ENCODE peak calls at places on chromosomes 4 and X, in five cellular contexts. A is GM12891, B is adrenal gland, F is uterus, Z is HCT116. D is an unnamed sample.
A peak's percentile ranks its signal among the peaks of the same experiment; 100 is the strongest.

GRCh38 chr4:2943364-2944090 is 19.7 kb downstream of the NOP14 start:
- DNase-seq in A (no peak), B (no peak), F (no peak), Z (no peak), D (no peak)

GRCh38 chr4:185916231-185916630 is 104.2 kb upstream of the SORBS2 start:
- DNase-seq in A (no peak), B (no peak), F (no peak), Z (no peak), D (no peak)

GRCh38 chr4:103012085-103012484 is 7.4 kb downstream of the SLC9B1 start:
- DNase-seq in A (no peak), B (no peak), F (no peak), Z (no peak), D (peak; percentile 80)

GRCh38 chr4:2817701-2818350 is 24.9 kb downstream of the SH3BP2 start:
- DNase-seq in A (peak; percentile 78), B (no peak), F (no peak), Z (peak; percentile 7), D (no peak)

GRCh38 chr4:99816611-99817309 is at the start of gene DAPP1:
- DNase-seq in A (peak; percentile 25), B (peak; percentile 33), F (no peak), Z (no peak), D (peak; percentile 11)

GRCh38 chr4:152257601-152258066 is 278.3 kb downstream of the FBXW7 start:
- DNase-seq in A (no peak), B (no peak), F (no peak), Z (no peak), D (no peak)

GRCh38 chr4:41432889-41433288 is 105.1 kb upstream of the LIMCH1 start:
- DNase-seq in A (no peak), B (no peak), F (no peak), Z (no peak), D (no peak)

GRCh38 chr4:42150653-42151567 is 1.5 kb downstream of the BEND4 start:
- DNase-seq in A (peak; percentile 48), B (no peak), F (no peak), Z (no peak), D (no peak)

GRCh38 chr4:76459291-76459723 is 24.3 kb downstream of the SHROOM3 start:
- DNase-seq in A (no peak), B (no peak), F (no peak), Z (peak; percentile 81), D (no peak)

GRCh38 chrX:154379569-154379951 is 465 bp downstream of the EMD start:
- DNase-seq in A (no peak), B (no peak), F (no peak), Z (no peak), D (peak; percentile 51)

GRCh38 chrX:154380153-154380552 is 1.1 kb downstream of the EMD start:
- DNase-seq in A (no peak), B (no peak), F (peak; percentile 30), Z (no peak), D (no peak)

GRCh38 chrX:154378059-154378798 is 866 bp upstream of the EMD start:
- DNase-seq in A (no peak), B (peak; percentile 64), F (peak; percentile 73), Z (no peak), D (no peak)

GRCh38 chrX:154380787-154381186 is 1.7 kb downstream of the EMD start:
- DNase-seq in A (no peak), B (no peak), F (no peak), Z (no peak), D (no peak)

DNA sequence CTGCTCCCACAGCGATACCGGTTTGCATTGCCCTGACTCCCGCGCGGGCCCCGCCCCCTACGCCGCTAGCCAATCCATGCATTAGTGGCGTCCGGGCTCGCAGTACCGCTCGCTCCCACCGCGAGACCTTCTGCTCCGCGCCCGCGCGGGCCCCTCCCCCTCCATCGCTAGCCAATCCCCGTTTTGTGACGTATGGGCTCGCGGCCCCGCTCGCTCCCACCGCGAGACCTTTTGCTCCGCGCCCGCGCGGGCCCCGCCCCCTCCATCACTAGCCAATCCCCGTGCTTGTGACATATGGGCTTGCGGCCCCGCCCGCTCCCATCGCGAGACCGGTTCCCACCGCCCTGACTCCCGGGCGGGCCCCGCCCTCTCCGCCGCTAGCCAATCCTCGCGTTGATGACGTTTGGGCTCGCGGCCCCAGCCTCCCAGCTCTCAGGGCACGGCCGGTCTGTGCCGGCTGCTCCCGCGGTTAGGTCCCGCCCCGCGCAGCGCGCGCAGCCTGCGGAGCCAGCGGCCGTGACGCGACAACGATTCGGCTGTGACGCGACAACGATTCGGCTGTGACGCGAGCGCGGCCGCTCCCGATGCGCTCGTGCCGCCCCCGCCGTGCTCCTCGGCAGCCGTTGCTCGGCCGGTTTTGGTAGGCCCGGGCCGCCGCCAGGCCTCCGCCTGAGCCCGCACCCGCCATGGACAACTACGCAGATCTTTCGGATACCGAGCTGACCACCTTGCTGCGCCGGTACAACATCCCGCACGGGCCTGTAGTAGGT is at the start of gene EMD:
- DNase-seq in A (peak; percentile 78), B (peak; percentile 97), F (peak; percentile 96), Z (peak; percentile 91), D (peak; percentile 100)
- TF ChIP-seq POLR2A in A (no peak), B (peak; percentile 86), F (peak; percentile 94), Z (no peak), D (peak; percentile 87)

GRCh38 chr4:139282375-139283075 is 2.5 kb upstream of the MGARP start:
- DNase-seq in A (no peak), B (no peak), F (no peak), Z (no peak), D (no peak)
- TF ChIP-seq POLR2A in A (no peak), B (no peak), F (no peak), Z (no peak), D (no peak)

GRCh38 chr4:139015269-139015947 is at the start of gene NOCT:
- DNase-seq in A (peak; percentile 88), B (peak; percentile 93), F (peak; percentile 85), Z (peak; percentile 82), D (peak; percentile 94)
- TF ChIP-seq POLR2A in A (peak; percentile 95), B (peak; percentile 94), F (peak; percentile 80), Z (peak; percentile 91), D (peak; percentile 94)

GRCh38 chrX:7115557-7115956 is 32.0 kb upstream of the STS start:
- DNase-seq in A (no peak), B (no peak), F (peak; percentile 27), Z (no peak), D (no peak)
- TF ChIP-seq POLR2A in A (no peak), B (no peak), F (no peak), Z (no peak), D (no peak)

DNA sequence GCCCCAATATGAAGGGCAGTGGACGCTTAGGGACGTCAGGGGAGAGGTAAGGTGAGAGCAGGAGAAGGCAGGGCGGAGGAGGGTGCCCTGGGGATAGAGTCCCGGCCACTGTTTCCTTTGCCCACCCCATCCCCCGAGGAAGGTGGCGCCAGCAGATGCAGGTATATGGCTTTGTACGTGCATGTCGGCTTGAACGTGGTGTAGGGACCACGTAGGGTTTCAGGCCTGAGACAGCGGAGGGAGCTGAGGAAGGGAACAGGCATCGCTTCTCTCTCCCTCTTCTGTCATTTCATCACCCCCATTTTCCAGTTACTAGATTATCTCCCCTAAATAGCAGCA is 97.9 kb downstream of the PHKA2 start:
- DNase-seq in A (no peak), B (no peak), F (no peak), Z (no peak), D (no peak)
- TF ChIP-seq POLR2A in A (peak; percentile 5), B (no peak), F (no peak), Z (no peak), D (no peak)

D was measured in erythroblast.